ENCODE peak calls at places on chromosomes 3 and 15, in four cellular contexts. K is CD8-positive, alpha-beta T cell; H is psoas muscle; D is esophagus muscularis mucosa. I is an unnamed sample. For H3K4me1, the result is how much of the 10 kb centered on the place peaks cover.

GRCh38 chr3:148932976-148933375 is 58.4 kb upstream of the GYG1 start:
- DNase-seq in H (no peak), D (no peak), K (no peak), I (no peak)

GRCh38 chr15:99438691-99439523 is 126.9 kb upstream of the MEF2A start:
- DNase-seq in H (peak), D (peak), K (no peak), I (no peak)

GRCh38 chr3:43294975-43295374 is 8.6 kb downstream of the SNRK start:
- DNase-seq in D (no peak), K (no peak), H (no peak), I (no peak)

GRCh38 chr3:192188218-192188835 is 539.0 kb downstream of the FGF12 start:
- DNase-seq in D (no peak), H (peak), K (no peak), I (no peak)

GRCh38 chr3:160677459-160677901 is 520 bp downstream of the ARL14 start:
- DNase-seq in D (no peak), H (no peak), K (no peak), I (peak)

GRCh38 chr15:31268108-31268501 is 58.5 kb upstream of the KLF13 start:
- DNase-seq in H (peak), D (peak), K (no peak), I (no peak)

GRCh38 chr3:177294221-177294620 is 96.9 kb upstream of the TBL1XR1 start:
- DNase-seq in K (no peak), D (no peak), H (peak), I (peak)

GRCh38 chr3:139588450-139588849 is 48.9 kb upstream of the RBP1 start:
- DNase-seq in K (no peak), D (peak), H (no peak), I (peak)

GRCh38 chr15:60520825-60521368 is 42.0 kb upstream of the ICE2 start:
- DNase-seq in H (peak), D (no peak), K (peak), I (no peak)

GRCh38 chr15:48385431-48385830 is 54.2 kb downstream of the DUT start:
- DNase-seq in H (no peak), D (no peak), K (no peak), I (peak)

GRCh38 chr3:193391902-193392301 is 13.3 kb upstream of the ATP13A5 start:
- DNase-seq in H (no peak), D (no peak), K (no peak), I (peak)

GRCh38 chr3:132351222-132351806 is 34.1 kb downstream of the ACP3 start:
- DNase-seq in H (no peak), D (no peak), K (no peak), I (no peak)

GRCh38 chr3:143124683-143125520 is 5.3 kb downstream of the CHST2 start:
- DNase-seq in H (no peak), D (no peak), K (no peak), I (no peak)

GRCh38 chr3:49476563-49476962 is 6.5 kb downstream of the DAG1 start:
- DNase-seq in H (no peak), D (no peak), K (no peak), I (no peak)

GRCh38 chr15:38707802-38708671 is 143.4 kb upstream of the RASGRP1 start:
- DNase-seq in K (no peak), D (no peak), H (no peak), I (no peak)

DNA sequence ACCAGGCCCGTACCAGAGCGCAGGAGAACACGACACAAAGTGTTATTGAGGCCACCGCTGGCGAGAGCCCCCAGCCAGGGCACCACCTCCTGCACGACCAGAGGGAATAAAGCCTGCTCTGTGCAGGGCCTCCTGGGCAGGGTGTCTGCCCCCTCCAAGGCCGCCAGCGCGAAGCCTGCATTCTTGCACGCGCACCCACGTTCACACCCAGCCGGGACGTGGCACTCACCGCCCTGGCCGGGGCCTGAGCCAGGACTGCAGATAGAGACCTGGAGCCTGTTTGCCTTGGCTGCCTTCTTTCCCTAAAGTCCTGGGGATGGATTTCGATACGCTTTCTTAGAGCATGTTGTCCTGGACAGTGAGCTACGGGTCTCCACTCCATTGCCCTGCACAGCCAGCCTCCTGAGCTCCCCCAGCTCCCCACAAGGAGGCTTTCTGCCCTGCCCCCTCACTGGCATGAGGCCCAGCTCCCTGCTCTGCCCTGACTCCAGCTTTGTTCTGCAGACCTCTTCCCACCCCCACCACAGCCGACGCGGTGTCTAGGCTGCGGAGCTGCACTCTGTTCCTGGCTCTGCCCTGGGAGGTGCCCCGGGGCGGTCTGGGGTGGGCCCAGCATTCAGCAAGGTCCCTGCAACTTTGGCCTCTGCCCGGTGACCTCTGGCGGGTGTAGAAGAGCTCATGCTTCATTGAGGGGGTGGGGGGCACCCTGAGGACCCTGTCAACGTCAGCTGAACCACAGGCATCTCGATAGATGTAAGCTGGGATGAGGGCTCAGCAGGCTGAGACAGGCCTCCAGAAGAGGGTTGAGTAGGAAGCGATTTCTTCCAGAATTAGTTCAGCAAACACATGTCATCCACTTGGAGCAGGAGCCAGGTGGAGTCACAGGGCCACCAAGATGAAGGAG is 145.0 kb downstream of the LRRK1 start:
- DNase-seq in H (no peak), D (no peak), K (no peak), I (no peak)
- H3K4me1 ChIP-seq in H (under half), D (under half), K (under half), I (under half)

GRCh38 chr3:136750209-136750921 is 1.8 kb downstream of the STAG1 start:
- DNase-seq in H (no peak), D (no peak), K (no peak), I (peak)
- H3K27ac ChIP-seq in H (peak), D (peak), K (peak), I (peak)

GRCh38 chr3:30679045-30679444 is 72.6 kb downstream of the TGFBR2 start:
- DNase-seq in D (no peak), H (no peak), K (no peak), I (no peak)
- H3K4me1 ChIP-seq in D (half or more), H (under half), K (half or more), I (under half)

DNA sequence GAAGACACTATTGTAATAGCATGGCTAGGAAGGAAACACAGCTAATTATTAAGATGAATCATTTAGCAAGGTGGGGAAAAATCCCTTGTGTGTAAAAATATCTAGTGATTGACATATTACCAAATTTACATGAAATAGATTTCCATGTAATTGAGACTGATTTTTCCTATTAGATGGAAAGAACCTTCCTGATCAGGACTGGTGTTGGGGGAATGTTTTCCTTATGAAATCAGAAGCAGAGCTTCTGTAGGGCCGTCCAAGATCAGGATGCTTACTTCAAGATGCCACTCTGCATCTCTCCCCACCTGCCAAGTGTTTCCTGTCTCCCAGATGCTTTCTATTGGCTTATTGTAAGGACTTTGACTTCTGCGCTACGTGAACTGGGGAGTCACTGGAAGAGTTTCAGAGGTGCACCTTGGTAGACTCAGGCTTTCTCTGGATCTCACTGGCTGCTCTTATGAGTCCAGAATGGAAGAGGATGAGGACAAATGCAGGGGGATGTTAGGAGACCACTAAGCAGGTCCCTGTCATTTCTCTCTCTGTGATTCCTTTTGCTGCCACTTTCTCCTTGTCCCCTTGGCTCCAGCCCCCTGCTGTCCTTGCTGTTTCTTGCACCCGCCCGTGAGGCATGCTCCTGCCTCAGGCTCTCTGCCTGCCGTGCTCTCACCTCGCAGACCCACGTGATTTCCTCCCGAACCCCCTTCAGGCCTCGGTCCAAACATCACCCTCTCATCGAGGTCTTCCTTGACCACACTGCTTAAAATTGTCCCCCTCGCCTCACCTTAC is 30.1 kb downstream of the BTD start:
- DNase-seq in D (no peak), H (no peak), K (no peak), I (peak)
- H3K27ac ChIP-seq in D (peak), H (peak), K (no peak), I (peak)

DNA sequence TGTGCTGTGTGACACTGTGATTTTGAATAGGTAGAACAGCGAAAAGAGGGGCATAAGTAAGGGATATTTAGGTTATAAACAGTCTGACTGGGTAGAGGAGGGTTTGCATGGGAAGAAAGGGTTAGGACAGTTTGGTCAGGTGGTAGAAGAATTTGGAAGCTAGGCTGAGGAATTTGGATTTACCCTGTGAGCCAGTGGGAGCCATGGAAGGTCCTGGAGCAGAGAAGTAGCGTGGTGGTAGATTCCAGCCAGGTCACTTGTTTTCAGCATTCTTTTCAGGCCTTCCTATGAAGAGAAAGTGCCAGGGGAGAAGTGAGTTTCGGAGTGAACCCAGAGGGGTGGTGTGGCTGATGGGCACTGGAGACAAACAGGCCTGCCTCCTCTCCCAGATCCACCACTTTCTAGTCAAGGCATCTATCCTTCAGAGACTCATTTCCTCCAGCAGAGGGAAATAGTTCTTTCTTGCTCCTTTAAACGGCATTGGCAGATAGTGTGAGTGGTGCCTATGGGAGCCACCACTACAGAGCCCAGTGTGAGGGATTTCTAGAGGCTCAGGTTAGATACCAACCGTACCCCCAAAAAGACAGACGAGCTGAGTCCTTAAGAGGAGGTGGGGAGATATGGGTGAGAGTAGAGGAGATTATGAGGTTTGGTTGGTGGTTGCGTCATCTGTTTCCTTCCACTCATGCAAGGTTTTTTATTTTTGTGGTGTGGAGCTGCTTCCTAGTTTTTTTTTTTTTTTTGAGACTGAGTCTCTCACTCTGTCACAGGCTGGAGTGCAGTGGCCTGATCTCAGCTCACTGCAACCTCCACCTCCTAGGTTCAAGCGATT is 21.2 kb downstream of the PXK start:
- DNase-seq in H (no peak), K (no peak), D (no peak), I (no peak)
- H3K4me1 ChIP-seq in H (under half), K (under half), D (under half), I (under half)